ENCODE peak calls at places on chromosomes 16 and 17, in nine cellular contexts. Y is heart right ventricle, U is mammary epithelial cell, N is IMR-90, B is testis, M is cardiac muscle cell, X is iPS DF 6.9, Z is lower lobe of right lung, J is tibial artery. T is an unnamed sample.

GRCh38 chr17:30594223-30594952 is 117.2 kb downstream of the GOSR1 start:
- DNase-seq in M (no peak), N (no peak), U (no peak), J (no peak), B (no peak), Z (no peak), X (no peak), Y (no peak), T (no peak)

GRCh38 chr16:57446530-57447141 is 549 bp downstream of the CIAPIN1 start:
- DNase-seq in X (no peak), U (peak; percentile 42), Y (no peak), Z (no peak), J (no peak), N (peak; percentile 4), B (peak; percentile 38), M (no peak), T (peak; percentile 77)

GRCh38 chr17:55295411-55296170 is 30.8 kb downstream of the HLF start:
- DNase-seq in U (peak; percentile 51), N (peak; percentile 43), Z (no peak), M (peak; percentile 51), Y (no peak), J (no peak), X (peak; percentile 74), B (peak; percentile 66), T (peak; percentile 49)

GRCh38 chr17:45703806-45704205 is 80.3 kb upstream of the CRHR1 start:
- DNase-seq in J (no peak), Y (no peak), U (peak; percentile 12), X (no peak), M (no peak), Z (no peak), N (no peak), B (no peak), T (no peak)

GRCh38 chr16:18984425-18985005 is 781 bp downstream of the TMC7 start:
- DNase-seq in J (no peak), B (no peak), Z (no peak), N (no peak), Y (no peak), U (peak; percentile 53), X (no peak), M (no peak), T (no peak)

GRCh38 chr17:47205419-47205963 is 3.7 kb upstream of the MYL4 start:
- DNase-seq in Z (peak; percentile 82), M (peak; percentile 85), X (no peak), U (peak; percentile 80), J (peak; percentile 85), N (peak; percentile 68), Y (peak; percentile 26), B (peak; percentile 37), T (peak; percentile 31)

GRCh38 chr16:87550510-87550961 is 51.8 kb upstream of the JPH3 start:
- DNase-seq in Z (peak; percentile 67), J (no peak), B (peak; percentile 72), X (no peak), N (no peak), U (no peak), M (peak; percentile 55), Y (peak; percentile 57), T (no peak)

GRCh38 chr17:47703191-47703591 is 9.2 kb downstream of the TBKBP1 start:
- DNase-seq in B (no peak), U (no peak), Y (no peak), Z (peak; percentile 56), N (no peak), M (no peak), J (no peak), X (no peak), T (no peak)

GRCh38 chr17:79220201-79220714 is 145.6 kb downstream of the ENGASE start:
- DNase-seq in B (no peak), Z (no peak), Y (no peak), U (no peak), M (peak; percentile 32), J (no peak), X (no peak), N (no peak), T (no peak)

GRCh38 chr16:65904361-65904760 is 462.1 kb upstream of the CDH5 start:
- DNase-seq in N (no peak), Z (no peak), X (no peak), B (no peak), U (no peak), Y (no peak), J (no peak), M (no peak), T (no peak)

GRCh38 chr16:88899901-88900648 is 33.6 kb upstream of the PABPN1L start:
- DNase-seq in B (no peak), Y (no peak), X (no peak), N (no peak), J (no peak), Z (no peak), M (no peak), U (no peak), T (no peak)

GRCh38 chr17:11495616-11496015 is 102.7 kb upstream of the DNAH9 start:
- DNase-seq in X (no peak), B (no peak), Y (no peak), N (no peak), J (no peak), M (peak; percentile 24), U (no peak), Z (no peak), T (no peak)

GRCh38 chr17:61209524-61209923 is 190.1 kb upstream of the TBX2 start:
- DNase-seq in Z (no peak), M (no peak), J (no peak), N (no peak), U (no peak), Y (no peak), B (peak; percentile 39), X (no peak), T (no peak)
- H3K4me3 ChIP-seq in Z (no peak overlapping the region), M (no peak overlapping the region), J (no peak overlapping the region), N (no peak overlapping the region), U (no peak overlapping the region), Y (no peak overlapping the region), B (no peak overlapping the region), X (no peak overlapping the region), T (no peak overlapping the region)

GRCh38 chr16:55399911-55400310 is 75.9 kb downstream of the IRX6 start:
- DNase-seq in N (no peak), Z (no peak), X (no peak), J (no peak), U (no peak), M (no peak), Y (no peak), B (no peak), T (no peak)
- H3K27me3 ChIP-seq in N (no peaks in the 10 kb centered on the region), Z (no peaks in the 10 kb centered on the region), X (no peaks in the 10 kb centered on the region), J (peaks cover 9% of the 10 kb centered on the region), U (no peaks in the 10 kb centered on the region), M (peaks cover 20% of the 10 kb centered on the region), Y (no peaks in the 10 kb centered on the region), B (no peaks in the 10 kb centered on the region), T (peaks cover 5% of the 10 kb centered on the region)

GRCh38 chr17:34361478-34362061 is 1.5 kb downstream of the CCL1 start:
- DNase-seq in X (peak; percentile 93), J (peak; percentile 93), U (peak; percentile 57), Y (peak; percentile 91), Z (peak; percentile 93), B (peak; percentile 93), N (peak; percentile 86), M (peak; percentile 92), T (peak; percentile 88)

GRCh38 chr17:34357398-34357797 is 1.1 kb downstream of the CCL13 start:
- DNase-seq in J (no peak), N (no peak), Y (no peak), U (no peak), Z (no peak), X (peak; percentile 16), B (no peak), M (no peak), T (no peak)

GRCh38 chr17:34358631-34359030 is 2.4 kb downstream of the CCL13 start:
- DNase-seq in B (no peak), X (no peak), M (no peak), Y (no peak), N (no peak), Z (no peak), U (no peak), J (no peak), T (no peak)

GRCh38 chr17:34363183-34363661 is at the start of gene CCL1:
- DNase-seq in J (no peak), M (no peak), B (no peak), Z (no peak), Y (no peak), U (no peak), X (no peak), N (no peak), T (no peak)

GRCh38 chr17:34360571-34360970 is 2.5 kb downstream of the CCL1 start:
- DNase-seq in Z (no peak), J (no peak), N (no peak), Y (no peak), M (no peak), X (no peak), B (no peak), U (no peak), T (no peak)
- H3K27ac ChIP-seq in Z (no peak overlapping the region), J (no peak overlapping the region), N (no peak overlapping the region), Y (no peak overlapping the region), M (no peak overlapping the region), X (no peak overlapping the region), B (no peak overlapping the region), U (no peak overlapping the region), T (no peak overlapping the region)

GRCh38 chr17:18919963-18920362 is 32.0 kb upstream of the SLC5A10 start:
- DNase-seq in M (no peak), Y (no peak), U (no peak), B (no peak), N (no peak), X (no peak), J (no peak), Z (no peak), T (no peak)

GRCh38 chr17:18921485-18921884 is 30.5 kb upstream of the SLC5A10 start:
- DNase-seq in B (no peak), U (no peak), Y (no peak), X (no peak), N (no peak), M (no peak), Z (no peak), J (no peak), T (no peak)

GRCh38 chr17:18925187-18925586 is 26.8 kb upstream of the SLC5A10 start:
- DNase-seq in M (no peak), B (no peak), U (no peak), Z (no peak), J (no peak), Y (no peak), N (no peak), X (no peak), T (no peak)

GRCh38 chr17:18920911-18921441 is 31.0 kb upstream of the SLC5A10 start:
- DNase-seq in X (no peak), Z (no peak), B (no peak), M (peak; percentile 3), N (peak; percentile 24), U (peak; percentile 11), Y (no peak), J (no peak), T (no peak)

DNA sequence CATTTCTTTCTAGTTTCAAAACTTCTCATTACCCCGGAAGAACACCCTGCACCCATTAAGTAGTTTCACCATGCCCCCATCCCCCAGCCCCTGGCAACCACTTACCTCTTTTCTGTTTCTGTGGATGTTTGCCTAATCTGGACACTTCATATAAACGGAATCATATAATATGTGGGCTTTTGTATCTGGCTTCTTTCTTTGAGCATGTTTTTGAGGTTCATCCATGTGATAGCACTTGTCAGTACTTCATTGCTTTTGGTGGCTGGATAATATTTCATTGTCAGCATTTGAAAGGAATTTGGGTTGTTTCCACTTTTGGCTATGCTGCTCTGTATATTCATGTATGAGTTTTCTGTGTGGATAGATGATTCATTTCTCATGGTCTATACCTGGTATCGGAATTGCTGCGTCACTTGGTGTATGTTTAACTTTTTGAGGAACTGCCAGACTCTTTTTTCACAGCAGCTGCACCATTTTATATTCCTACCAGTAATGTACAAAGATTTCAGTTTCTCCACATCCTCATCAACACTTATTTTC is 30.0 kb upstream of the SLC5A10 start:
- DNase-seq in N (peak; percentile 68), Z (no peak), X (no peak), Y (no peak), M (no peak), J (no peak), U (no peak), B (no peak), T (no peak)
- H3K4me3 ChIP-seq in N (no peak overlapping the region), Z (no peak overlapping the region), X (no peak overlapping the region), Y (no peak overlapping the region), M (no peak overlapping the region), J (no peak overlapping the region), U (no peak overlapping the region), B (no peak overlapping the region), T (no peak overlapping the region)

T was measured in right cardiac atrium.